ENCODE peak calls at places on chromosomes 16 and 17, in six cellular contexts. One of them, this sample, is unnamed.

GRCh38 chr16:85798901-85799496 is 345 bp downstream of the EMC8 start:
- DNase-seq in heart right ventricle: peak
- DNase-seq in heart left ventricle: peak
- DNase-seq in body of pancreas: peak
- DNase-seq in pancreas: peak
- DNase-seq in HCT116: no peak
- DNase-seq in this sample: no peak

GRCh38 chr17:7403043-7403901 is 625 bp downstream of the TMEM256 start:
- DNase-seq in HCT116: peak
- DNase-seq in heart left ventricle: peak
- DNase-seq in pancreas: peak
- DNase-seq in body of pancreas: peak
- DNase-seq in heart right ventricle: peak
- DNase-seq in this sample: peak

GRCh38 chr16:57497121-57497520 is 10.8 kb upstream of the DOK4 start:
- DNase-seq in HCT116: no peak
- DNase-seq in heart right ventricle: no peak
- DNase-seq in heart left ventricle: no peak
- DNase-seq in pancreas: no peak
- DNase-seq in body of pancreas: no peak
- DNase-seq in this sample: no peak

GRCh38 chr17:56820207-56820606 is 13.5 kb downstream of the C17orf67 start:
- DNase-seq in HCT116: no peak
- DNase-seq in heart right ventricle: no peak
- DNase-seq in pancreas: no peak
- DNase-seq in body of pancreas: peak
- DNase-seq in heart left ventricle: no peak
- DNase-seq in this sample: no peak

GRCh38 chr16:84738255-84739038 is 38.6 kb downstream of the USP10 start:
- DNase-seq in heart right ventricle: peak
- DNase-seq in HCT116: peak
- DNase-seq in body of pancreas: peak
- DNase-seq in pancreas: peak
- DNase-seq in heart left ventricle: peak
- DNase-seq in this sample: peak

GRCh38 chr16:81729451-81729850 is 49.6 kb upstream of the PLCG2 start:
- DNase-seq in pancreas: no peak
- DNase-seq in heart right ventricle: no peak
- DNase-seq in HCT116: peak
- DNase-seq in heart left ventricle: no peak
- DNase-seq in body of pancreas: no peak
- DNase-seq in this sample: no peak

GRCh38 chr16:66830422-66831404 is at the start of gene NAE1:
- DNase-seq in pancreas: peak
- DNase-seq in body of pancreas: peak
- DNase-seq in heart right ventricle: peak
- DNase-seq in HCT116: peak
- DNase-seq in heart left ventricle: peak
- DNase-seq in this sample: peak

GRCh38 chr17:28446716-28447395 is 26.6 kb upstream of the SLC13A2 start:
- DNase-seq in heart left ventricle: no peak
- DNase-seq in body of pancreas: no peak
- DNase-seq in pancreas: no peak
- DNase-seq in HCT116: no peak
- DNase-seq in heart right ventricle: no peak
- DNase-seq in this sample: no peak

GRCh38 chr17:21010705-21011596 is 31.9 kb downstream of the USP22 start:
- DNase-seq in heart right ventricle: no peak
- DNase-seq in pancreas: no peak
- DNase-seq in heart left ventricle: no peak
- DNase-seq in HCT116: no peak
- DNase-seq in body of pancreas: no peak
- DNase-seq in this sample: no peak

GRCh38 chr17:34378664-34379101 is 15.7 kb upstream of the CCL1 start:
- DNase-seq in heart right ventricle: no peak
- DNase-seq in heart left ventricle: no peak
- DNase-seq in pancreas: no peak
- DNase-seq in HCT116: no peak
- DNase-seq in body of pancreas: no peak
- DNase-seq in this sample: no peak

GRCh38 chr16:27361987-27362386 is 40.0 kb upstream of the IL21R start:
- DNase-seq in heart left ventricle: no peak
- DNase-seq in heart right ventricle: no peak
- DNase-seq in HCT116: no peak
- DNase-seq in pancreas: no peak
- DNase-seq in body of pancreas: no peak
- DNase-seq in this sample: no peak

GRCh38 chr16:27364493-27365141 is 37.4 kb upstream of the IL21R start:
- DNase-seq in HCT116: no peak
- DNase-seq in heart right ventricle: no peak
- DNase-seq in pancreas: no peak
- DNase-seq in body of pancreas: peak
- DNase-seq in heart left ventricle: no peak
- DNase-seq in this sample: no peak

GRCh38 chr16:27362570-27363245 is 39.3 kb upstream of the IL21R start:
- DNase-seq in heart right ventricle: no peak
- DNase-seq in HCT116: no peak
- DNase-seq in heart left ventricle: no peak
- DNase-seq in pancreas: no peak
- DNase-seq in body of pancreas: no peak
- DNase-seq in this sample: no peak

GRCh38 chr16:27363797-27364196 is 38.2 kb upstream of the IL21R start:
- DNase-seq in heart right ventricle: no peak
- DNase-seq in heart left ventricle: no peak
- DNase-seq in body of pancreas: peak
- DNase-seq in pancreas: peak
- DNase-seq in HCT116: no peak
- DNase-seq in this sample: peak

DNA sequence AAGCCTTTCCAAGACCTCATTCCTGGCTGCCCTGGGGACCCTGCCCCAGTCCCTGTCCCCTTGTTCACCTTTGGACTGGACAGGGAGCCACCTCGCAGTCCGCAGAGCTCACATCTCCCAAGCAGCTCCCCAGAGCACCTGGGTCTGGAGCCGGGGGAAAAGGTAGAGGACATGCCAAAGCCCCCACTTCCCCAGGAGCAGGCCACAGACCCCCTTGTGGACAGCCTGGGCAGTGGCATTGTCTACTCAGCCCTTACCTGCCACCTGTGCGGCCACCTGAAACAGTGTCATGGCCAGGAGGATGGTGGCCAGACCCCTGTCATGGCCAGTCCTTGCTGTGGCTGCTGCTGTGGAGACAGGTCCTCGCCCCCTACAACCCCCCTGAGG is 38.7 kb upstream of the IL21R start:
- DNase-seq in heart left ventricle: no peak
- DNase-seq in heart right ventricle: no peak
- DNase-seq in body of pancreas: no peak
- DNase-seq in HCT116: no peak
- DNase-seq in pancreas: no peak
- DNase-seq in this sample: no peak
- H3K27ac ChIP-seq in heart left ventricle: peak
- H3K27ac ChIP-seq in heart right ventricle: no peak
- H3K27ac ChIP-seq in body of pancreas: peak
- H3K27ac ChIP-seq in HCT116: no peak
- H3K27ac ChIP-seq in pancreas: peak
- H3K27ac ChIP-seq in this sample: no peak

GRCh38 chr16:11575223-11575589 is 11.5 kb downstream of the LITAF start:
- DNase-seq in heart left ventricle: no peak
- DNase-seq in pancreas: no peak
- DNase-seq in HCT116: no peak
- DNase-seq in heart right ventricle: no peak
- DNase-seq in body of pancreas: no peak
- DNase-seq in this sample: no peak

GRCh38 chr16:11572301-11572995 is 14.3 kb downstream of the LITAF start:
- DNase-seq in HCT116: no peak
- DNase-seq in heart left ventricle: no peak
- DNase-seq in pancreas: no peak
- DNase-seq in heart right ventricle: no peak
- DNase-seq in body of pancreas: no peak
- DNase-seq in this sample: no peak

GRCh38 chr16:11570258-11570657 is 16.5 kb downstream of the LITAF start:
- DNase-seq in HCT116: no peak
- DNase-seq in heart left ventricle: no peak
- DNase-seq in body of pancreas: no peak
- DNase-seq in pancreas: no peak
- DNase-seq in heart right ventricle: no peak
- DNase-seq in this sample: no peak

GRCh38 chr16:11570796-11571195 is 15.9 kb downstream of the LITAF start:
- DNase-seq in heart left ventricle: no peak
- DNase-seq in body of pancreas: no peak
- DNase-seq in pancreas: no peak
- DNase-seq in HCT116: no peak
- DNase-seq in heart right ventricle: no peak
- DNase-seq in this sample: no peak

DNA sequence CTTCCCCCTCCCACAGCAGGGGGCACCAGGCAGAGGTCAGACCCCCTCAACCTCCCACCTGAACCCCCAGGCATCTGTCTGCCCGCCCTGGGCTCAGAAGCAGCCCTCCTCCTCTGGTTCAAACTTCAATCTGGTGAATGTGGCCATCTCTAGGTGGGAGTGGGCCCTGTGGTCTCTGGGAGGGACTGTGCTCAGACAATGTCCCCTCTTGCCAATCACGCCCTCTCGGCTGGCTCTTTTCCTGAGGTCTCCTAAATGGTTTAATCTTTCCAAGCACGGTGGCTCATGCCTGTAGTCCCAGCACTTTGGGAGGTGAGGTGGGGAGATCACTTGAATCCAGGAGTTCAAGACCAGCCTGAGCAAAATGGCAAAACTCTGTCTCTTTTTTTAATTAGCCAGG is 15.2 kb downstream of the LITAF start:
- DNase-seq in pancreas: no peak
- DNase-seq in heart right ventricle: no peak
- DNase-seq in HCT116: no peak
- DNase-seq in body of pancreas: no peak
- DNase-seq in heart left ventricle: no peak
- DNase-seq in this sample: no peak
- TF ChIP-seq CTCF in pancreas: no peak
- TF ChIP-seq CTCF in heart right ventricle: no peak
- TF ChIP-seq CTCF in HCT116: no peak
- TF ChIP-seq CTCF in body of pancreas: no peak
- TF ChIP-seq CTCF in heart left ventricle: no peak
- TF ChIP-seq CTCF in this sample: no peak

GRCh38 chr16:1655269-1655807 is 22.7 kb upstream of the JPT2 start:
- DNase-seq in HCT116: no peak
- DNase-seq in body of pancreas: no peak
- DNase-seq in pancreas: no peak
- DNase-seq in heart right ventricle: no peak
- DNase-seq in heart left ventricle: no peak
- DNase-seq in this sample: no peak
- H3K27ac ChIP-seq in HCT116: no peak
- H3K27ac ChIP-seq in body of pancreas: no peak
- H3K27ac ChIP-seq in pancreas: no peak
- H3K27ac ChIP-seq in heart right ventricle: no peak
- H3K27ac ChIP-seq in heart left ventricle: no peak
- H3K27ac ChIP-seq in this sample: no peak

DNA sequence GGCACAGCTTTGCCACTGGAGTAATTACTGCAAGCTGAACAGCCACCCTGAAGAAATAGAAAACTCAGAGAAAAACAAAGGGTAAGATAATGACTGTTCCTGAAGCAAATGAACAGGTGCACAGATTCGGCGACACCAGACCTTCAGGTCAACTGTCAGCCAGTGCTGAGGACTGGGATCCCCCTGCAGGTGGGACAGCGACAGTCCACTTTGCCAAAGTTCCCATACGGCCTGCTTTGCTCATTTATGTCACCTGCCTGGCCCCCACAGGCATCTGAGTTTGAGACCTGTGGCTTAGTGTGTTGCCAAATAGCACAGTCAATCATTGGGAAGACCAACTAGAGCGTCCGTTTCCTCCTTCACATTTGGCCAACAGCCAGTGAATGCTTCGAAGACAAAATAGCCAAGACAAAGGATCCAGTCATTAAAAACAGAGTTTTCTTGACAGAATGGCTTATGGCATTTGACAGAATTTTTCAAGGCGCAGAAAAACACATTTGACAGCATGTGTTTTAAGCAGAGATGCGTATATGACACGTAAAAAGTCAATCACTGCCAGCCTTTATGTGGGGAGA is 113.8 kb downstream of the ABCC12 start:
- DNase-seq in body of pancreas: no peak
- DNase-seq in heart left ventricle: no peak
- DNase-seq in pancreas: no peak
- DNase-seq in HCT116: peak
- DNase-seq in heart right ventricle: no peak
- DNase-seq in this sample: no peak
- TF ChIP-seq CTCF in body of pancreas: no peak
- TF ChIP-seq CTCF in heart left ventricle: no peak
- TF ChIP-seq CTCF in pancreas: no peak
- TF ChIP-seq CTCF in HCT116: peak
- TF ChIP-seq CTCF in heart right ventricle: no peak
- TF ChIP-seq CTCF in this sample: no peak

DNA sequence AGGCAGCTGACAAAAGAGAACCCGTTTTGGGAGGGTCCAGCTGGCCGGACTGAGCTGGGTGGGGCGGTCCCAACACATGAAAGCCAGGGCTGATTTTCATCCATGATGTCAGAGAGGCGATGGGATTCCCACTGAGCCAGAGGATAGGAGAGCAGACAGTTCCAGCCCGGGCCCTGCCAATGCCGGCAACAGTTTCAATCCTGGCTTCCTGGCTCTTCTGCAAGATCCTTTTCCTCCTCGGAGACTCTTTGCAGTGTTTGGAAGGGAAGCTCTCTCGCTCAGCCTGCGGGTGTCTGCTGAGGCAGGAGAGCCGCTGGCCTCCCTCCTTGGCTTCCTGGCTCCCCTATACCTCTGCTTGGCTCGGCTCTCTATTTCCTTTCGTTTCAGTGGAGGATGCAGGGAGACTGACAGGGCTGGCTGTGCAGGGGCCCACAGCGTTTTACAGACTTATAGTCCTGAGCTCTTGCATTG is 145.5 kb upstream of the SOX9 start:
- DNase-seq in body of pancreas: peak
- DNase-seq in heart right ventricle: peak
- DNase-seq in heart left ventricle: peak
- DNase-seq in HCT116: no peak
- DNase-seq in pancreas: no peak
- DNase-seq in this sample: peak
- H3K27ac ChIP-seq in body of pancreas: peak
- H3K27ac ChIP-seq in heart right ventricle: no peak
- H3K27ac ChIP-seq in heart left ventricle: peak
- H3K27ac ChIP-seq in HCT116: no peak
- H3K27ac ChIP-seq in pancreas: no peak
- H3K27ac ChIP-seq in this sample: peak

GRCh38 chr17:82105882-82106696 is 8.1 kb upstream of the FASN start:
- DNase-seq in HCT116: peak
- DNase-seq in body of pancreas: peak
- DNase-seq in heart left ventricle: no peak
- DNase-seq in heart right ventricle: peak
- DNase-seq in pancreas: no peak
- DNase-seq in this sample: peak
- TF ChIP-seq CTCF in HCT116: peak
- TF ChIP-seq CTCF in body of pancreas: no peak
- TF ChIP-seq CTCF in heart left ventricle: no peak
- TF ChIP-seq CTCF in heart right ventricle: no peak
- TF ChIP-seq CTCF in pancreas: no peak
- TF ChIP-seq CTCF in this sample: no peak

This sample was measured in uterus.